ENCODE peak calls at places on chromosomes 12 and 14, in six cellular contexts. Q is fibroblast of lung, W is stomach, Y is psoas muscle, S is A549, M is cardiac muscle cell. A is an unnamed sample.

GRCh38 chr12:110669193-110669502 is 19.8 kb downstream of the HVCN1 start:
- DNase-seq in W (no peak), Y (no peak), Q (no peak), S (no peak), M (no peak), A (no peak)

GRCh38 chr12:120234643-120235368 is 30.7 kb downstream of the PXN start:
- DNase-seq in W (peak; percentile 73), Y (peak; percentile 91), S (peak; percentile 94), Q (peak; percentile 98), M (peak; percentile 45), A (no peak)

GRCh38 chr12:52494518-52494917 is 1.5 kb upstream of the KRT6A start:
- DNase-seq in W (no peak), S (no peak), Y (peak; percentile 34), Q (peak; percentile 63), M (no peak), A (peak; percentile 93)

GRCh38 chr12:130179621-130180020 is 17.4 kb downstream of the FZD10 start:
- DNase-seq in M (no peak), S (no peak), W (no peak), Y (no peak), Q (no peak), A (no peak)

GRCh38 chr14:24605435-24606190 is 3.9 kb downstream of the GZMH start:
- DNase-seq in Y (no peak), M (no peak), Q (no peak), W (peak; percentile 53), S (peak; percentile 41), A (peak; percentile 25)

GRCh38 chr14:48027115-48027514 is 351.7 kb upstream of the MDGA2 start:
- DNase-seq in W (no peak), Y (no peak), Q (no peak), M (no peak), S (no peak), A (no peak)

GRCh38 chr14:89444536-89445125 is 27.6 kb upstream of the FOXN3 start:
- DNase-seq in M (no peak), Y (no peak), W (no peak), S (no peak), Q (peak; percentile 25), A (no peak)

GRCh38 chr14:90720336-90720735 is 95.9 kb downstream of the TTC7B start:
- DNase-seq in Y (no peak), M (no peak), W (no peak), S (no peak), Q (no peak), A (no peak)

GRCh38 chr12:48446372-48446771 is 26.0 kb upstream of the ANP32D start:
- DNase-seq in Q (no peak), W (no peak), Y (no peak), M (no peak), S (no peak), A (peak; percentile 21)

GRCh38 chr12:129212221-129212630 is 358.9 kb downstream of the GLT1D1 start:
- DNase-seq in Q (peak; percentile 88), M (no peak), Y (no peak), W (no peak), S (no peak), A (no peak)

GRCh38 chr14:33938131-33938949 is 12.5 kb downstream of the EGLN3 start:
- DNase-seq in Q (peak; percentile 10), M (peak; percentile 91), S (peak; percentile 42), Y (peak; percentile 68), W (peak; percentile 85), A (no peak)

GRCh38 chr12:70609203-70609602 is 28.0 kb downstream of the PTPRB start:
- DNase-seq in W (no peak), Y (no peak), M (peak; percentile 7), Q (peak; percentile 21), S (no peak), A (no peak)

GRCh38 chr14:65373671-65374039 is 38.9 kb upstream of the FUT8 start:
- DNase-seq in M (no peak), S (no peak), W (peak; percentile 29), Q (no peak), Y (no peak), A (no peak)

GRCh38 chr12:57603323-57603722 is 1.3 kb upstream of the DTX3 start:
- DNase-seq in W (no peak), M (no peak), Y (no peak), S (no peak), Q (no peak), A (no peak)

GRCh38 chr12:68910128-68910527 is 22.8 kb downstream of the CPM start:
- DNase-seq in M (no peak), S (no peak), Q (peak; percentile 29), Y (no peak), W (no peak), A (peak; percentile 61)

GRCh38 chr12:93229494-93230310 is 148.0 kb upstream of the NUDT4 start:
- DNase-seq in Y (no peak), W (no peak), M (no peak), S (peak; percentile 24), Q (peak; percentile 92), A (peak; percentile 88)

GRCh38 chr12:113397497-113398197 is 6.0 kb downstream of the SDS start:
- DNase-seq in W (no peak), Q (no peak), Y (no peak), M (no peak), S (no peak), A (no peak)

GRCh38 chr12:17793854-17794253 is 296.1 kb downstream of the RERGL start:
- DNase-seq in M (no peak), S (no peak), Y (no peak), W (no peak), Q (no peak), A (no peak)

GRCh38 chr12:113899844-113900471 is 66.2 kb downstream of the RBM19 start:
- DNase-seq in Q (no peak), Y (no peak), M (no peak), S (no peak), W (no peak), A (peak; percentile 54)

DNA sequence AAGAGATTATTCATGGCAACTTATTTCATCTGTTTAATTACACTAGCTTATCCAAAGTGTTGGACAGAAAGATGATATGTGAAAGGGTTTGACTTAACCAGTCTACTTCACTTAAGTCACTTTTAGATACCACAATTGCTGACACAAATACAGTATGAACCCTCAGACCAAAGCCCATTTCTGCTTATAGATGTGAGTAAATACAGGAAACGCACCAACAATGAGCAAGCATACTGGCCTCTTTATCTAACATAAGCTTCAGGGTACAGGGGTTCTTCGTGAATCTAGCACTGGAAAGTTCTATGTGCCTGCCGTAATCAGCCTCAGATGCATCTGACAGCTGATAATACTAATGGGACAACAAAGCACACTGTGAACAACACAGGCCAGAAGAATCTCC is 209.6 kb downstream of the MED13L start:
- DNase-seq in M (no peak), Y (no peak), Q (no peak), W (no peak), S (no peak), A (no peak)
- H3K27ac ChIP-seq in M (peak overlapping the region; percentile 39), Y (peak overlapping the region; percentile 59), Q (no peak overlapping the region), W (no peak overlapping the region), S (no peak overlapping the region), A (no peak overlapping the region)

GRCh38 chr14:101732128-101732527 is 29.4 kb upstream of the PPP2R5C start:
- DNase-seq in M (no peak), Q (peak; percentile 6), Y (no peak), W (no peak), S (no peak), A (no peak)

GRCh38 chr14:101734241-101734847 is 27.2 kb upstream of the PPP2R5C start:
- DNase-seq in Q (no peak), W (no peak), Y (no peak), M (no peak), S (no peak), A (no peak)

GRCh38 chr14:101735453-101735852 is 26.1 kb upstream of the PPP2R5C start:
- DNase-seq in W (no peak), Y (no peak), Q (no peak), M (no peak), S (no peak), A (no peak)

GRCh38 chr14:101731187-101732080 is 30.1 kb upstream of the PPP2R5C start:
- DNase-seq in Q (peak; percentile 84), S (peak; percentile 73), M (no peak), Y (peak; percentile 54), W (peak; percentile 73), A (peak; percentile 87)

GRCh38 chr14:101733211-101733610 is 28.3 kb upstream of the PPP2R5C start:
- DNase-seq in M (no peak), Y (no peak), W (no peak), Q (peak; percentile 64), S (no peak), A (peak; percentile 79)
- H3K4me1 ChIP-seq in M (no peaks in the 10 kb centered on the region), Y (no peaks in the 10 kb centered on the region), W (peaks cover 13% of the 10 kb centered on the region), Q (no peaks in the 10 kb centered on the region), S (peaks cover 18% of the 10 kb centered on the region), A (peaks cover 16% of the 10 kb centered on the region)

DNA sequence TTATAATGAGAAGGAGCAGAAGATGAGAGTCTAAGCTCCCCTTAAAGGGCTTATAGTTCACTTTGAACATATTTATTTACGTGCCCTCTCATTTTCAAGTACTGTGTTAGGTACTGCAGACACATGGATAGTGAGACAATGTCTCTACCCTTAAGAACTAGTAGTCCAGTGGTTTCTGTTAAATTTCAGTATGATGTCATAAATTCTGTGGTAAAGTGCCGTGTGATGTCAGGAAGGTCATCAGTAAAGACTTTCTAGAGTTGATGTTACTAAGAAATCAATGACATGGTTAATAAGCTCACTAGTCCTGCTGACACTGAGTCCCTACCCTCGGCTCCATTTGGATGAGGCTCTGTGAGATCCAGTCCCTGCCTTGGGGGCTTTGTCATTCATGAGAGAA is 475.6 kb downstream of the ZFP36L1 start:
- DNase-seq in Q (no peak), S (no peak), Y (no peak), M (no peak), W (no peak), A (no peak)
- TF ChIP-seq CTCF in Q (no peak), S (no peak), Y (no peak), M (no peak), W (no peak), A (no peak)

DNA sequence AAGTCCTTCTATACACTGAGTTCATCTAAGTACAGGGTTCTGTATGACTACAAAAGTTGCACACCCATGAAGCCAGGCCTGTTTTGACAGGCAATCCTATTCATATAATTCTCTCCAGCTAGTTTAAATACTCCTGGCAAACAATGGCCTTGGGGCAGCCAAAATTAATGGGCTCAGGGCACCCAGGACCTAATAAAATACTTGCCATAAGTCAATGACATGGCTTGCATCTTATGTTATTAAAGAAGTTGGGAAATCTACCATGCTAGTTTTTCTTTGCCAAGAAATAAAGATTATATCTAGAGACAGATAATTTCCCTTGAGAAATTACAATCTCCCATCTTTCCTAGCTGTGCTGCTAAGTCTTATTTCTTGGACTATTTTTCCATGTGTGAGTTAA is 11.1 kb upstream of the TMTC1 start:
- DNase-seq in Y (no peak), S (no peak), W (no peak), M (no peak), Q (no peak), A (no peak)
- H3K27ac ChIP-seq in Y (no peak overlapping the region), S (no peak overlapping the region), W (no peak overlapping the region), M (no peak overlapping the region), Q (no peak overlapping the region), A (no peak overlapping the region)

GRCh38 chr12:89950421-89950820 is 241.8 kb upstream of the ATP2B1 start:
- DNase-seq in M (no peak), Q (no peak), W (no peak), S (no peak), Y (no peak), A (no peak)

GRCh38 chr12:89951050-89951693 is 242.5 kb upstream of the ATP2B1 start:
- DNase-seq in W (no peak), Y (no peak), M (no peak), S (peak; percentile 81), Q (peak; percentile 56), A (peak; percentile 45)

GRCh38 chr12:89954259-89954658 is 245.6 kb upstream of the ATP2B1 start:
- DNase-seq in W (no peak), Q (no peak), Y (no peak), S (no peak), M (no peak), A (no peak)

GRCh38 chr12:89949457-89950195 is 241.0 kb upstream of the ATP2B1 start:
- DNase-seq in Y (no peak), Q (peak; percentile 83), W (no peak), M (peak; percentile 45), S (peak; percentile 71), A (peak; percentile 79)

GRCh38 chr12:89951694-89952060 is 243.0 kb upstream of the ATP2B1 start:
- DNase-seq in S (no peak), Y (no peak), M (no peak), Q (no peak), W (no peak), A (peak; percentile 60)
- H3K4me1 ChIP-seq in S (peaks cover 45% of the 10 kb centered on the region), Y (peaks cover 8% of the 10 kb centered on the region), M (peaks cover 43% of the 10 kb centered on the region), Q (peaks cover 14% of the 10 kb centered on the region), W (peaks cover 30% of the 10 kb centered on the region), A (peaks cover 33% of the 10 kb centered on the region)